ENCODE peak calls at places on chromosomes 16 and 17, in four cellular contexts. U is K562, Q is A549, Y is WTC11. M is an unnamed sample.

GRCh38 chr17:40553694-40554534 is 11.4 kb downstream of the CCR7 start:
- DNase-seq in U (peak; percentile 83), Q (no peak), Y (peak; percentile 7), M (peak; percentile 48)

GRCh38 chr17:17237026-17237799 is at the start of gene FLCN:
- DNase-seq in U (peak; percentile 81), Q (peak; percentile 92), Y (peak; percentile 64), M (peak; percentile 73)

GRCh38 chr17:19347323-19348080 is 15.0 kb downstream of the B9D1 start:
- DNase-seq in Q (no peak), U (no peak), Y (peak; percentile 7), M (no peak)

GRCh38 chr17:76511562-76512365 is 10.5 kb upstream of the RHBDF2 start:
- DNase-seq in U (no peak), Q (no peak), Y (no peak), M (no peak)

GRCh38 chr16:76228546-76229146 is 48.6 kb upstream of the CNTNAP4 start:
- DNase-seq in Y (no peak), U (no peak), Q (no peak), M (no peak)

GRCh38 chr17:76444518-76445311 is 8.2 kb downstream of the UBE2O start:
- DNase-seq in U (no peak), Y (no peak), Q (no peak), M (no peak)

GRCh38 chr16:23837553-23838308 is 1.9 kb downstream of the PRKCB start:
- DNase-seq in U (no peak), Q (no peak), Y (no peak), M (no peak)

GRCh38 chr17:58189436-58190146 is 2.9 kb upstream of the EPX start:
- DNase-seq in U (peak; percentile 26), Y (no peak), Q (peak; percentile 71), M (no peak)

GRCh38 chr17:17096438-17097178 is 54.4 kb downstream of the MPRIP start:
- DNase-seq in U (no peak), Y (no peak), Q (no peak), M (peak; percentile 94)

DNA sequence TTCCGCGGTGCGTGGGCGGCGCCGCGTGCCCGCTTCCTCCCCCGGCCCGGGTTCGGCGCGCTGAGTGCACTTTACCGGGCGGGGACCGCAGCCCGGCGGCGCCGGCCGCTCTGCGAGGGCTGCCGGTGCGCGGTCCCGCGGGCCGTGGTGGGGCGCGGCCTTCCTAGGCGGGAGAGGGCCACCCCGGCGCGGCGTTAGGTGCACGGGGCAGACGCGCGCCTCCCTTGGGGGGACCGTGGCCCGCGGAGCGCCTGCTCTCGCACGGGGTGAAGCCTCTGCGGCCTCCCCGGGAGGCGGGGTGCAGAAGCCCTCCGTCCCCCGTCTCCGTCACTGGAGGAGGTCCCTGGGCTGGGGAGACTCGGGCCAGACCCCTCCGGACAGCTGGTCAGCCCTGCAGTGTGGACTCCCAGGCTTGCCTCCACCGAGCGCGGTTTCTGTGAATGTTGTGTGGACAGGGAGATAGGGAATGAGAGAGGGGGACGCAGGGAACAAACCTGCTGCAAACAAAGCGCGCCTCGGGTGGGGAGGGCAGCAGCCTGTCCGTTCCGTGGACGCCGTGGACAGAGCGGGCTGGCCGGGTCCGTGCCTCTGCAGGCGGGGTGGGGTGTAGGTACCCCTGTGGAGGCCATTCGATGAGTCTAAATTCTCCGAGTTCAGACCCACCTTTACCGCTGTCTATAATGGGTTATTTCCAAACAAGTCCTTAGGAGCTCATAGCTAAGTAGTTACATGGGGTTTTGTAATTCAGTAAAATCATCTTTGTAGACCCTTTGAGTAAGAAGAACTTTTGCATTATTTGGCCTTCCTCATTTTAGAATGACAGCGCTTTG is 721 bp downstream of the TBCD start:
- DNase-seq in U (peak; percentile 67), Y (no peak), Q (peak; percentile 59), M (no peak)
- TF ChIP-seq NR3C1 in U (no peak), Y (no peak), Q (no peak), M (no peak)

DNA sequence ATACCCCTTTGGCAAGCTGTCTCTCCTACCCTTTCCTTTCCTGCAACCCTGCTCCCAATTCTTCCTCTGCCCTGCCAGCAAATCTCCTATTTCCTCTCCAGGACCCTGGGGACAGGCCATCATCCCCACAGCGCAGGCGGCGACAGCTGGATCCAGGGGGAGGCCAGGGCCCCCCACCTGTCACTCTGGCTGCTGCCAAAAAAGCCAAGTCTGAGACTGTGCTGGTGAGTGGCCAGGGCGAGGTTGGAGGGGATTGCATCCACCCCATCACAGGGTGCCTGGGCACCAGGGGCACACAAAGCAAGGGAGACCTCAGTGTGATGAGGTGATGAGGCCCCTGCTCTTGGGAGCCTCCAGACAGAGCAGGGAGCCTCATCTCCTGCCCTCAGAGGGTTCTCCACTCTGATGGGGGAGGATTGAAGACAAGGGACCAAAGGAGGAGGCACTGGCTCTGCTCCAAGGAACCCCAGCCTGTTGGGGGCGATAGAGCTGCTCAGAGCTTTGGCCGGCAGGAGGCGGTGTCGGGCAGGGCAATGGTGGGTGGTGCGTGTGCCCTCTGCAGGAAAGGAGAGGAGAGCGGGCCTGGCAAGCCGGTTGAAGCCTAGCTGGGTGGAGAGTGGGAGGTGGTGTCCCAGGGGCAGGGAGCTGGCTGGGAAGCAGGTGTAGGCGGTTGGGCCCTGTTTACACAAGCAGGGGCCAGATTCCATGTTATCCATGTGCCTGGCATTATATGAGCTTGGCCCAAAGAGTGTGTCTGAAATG is 15.6 kb upstream of the PDK2 start:
- DNase-seq in U (peak; percentile 70), Y (peak; percentile 86), Q (peak; percentile 79), M (peak; percentile 75)
- TF ChIP-seq NR3C1 in U (no peak), Y (no peak), Q (no peak), M (no peak)

GRCh38 chr17:2043785-2044184 is 2.0 kb downstream of the OVCA2 start:
- DNase-seq in U (no peak), Y (no peak), Q (peak; percentile 52), M (no peak)

GRCh38 chr17:2044263-2044894 is 2.6 kb downstream of the OVCA2 start:
- DNase-seq in U (no peak), Q (no peak), Y (no peak), M (no peak)

GRCh38 chr17:2040942-2041560 is 771 bp upstream of the OVCA2 start:
- DNase-seq in Q (no peak), Y (no peak), U (no peak), M (no peak)

GRCh38 chr17:2041561-2042354 is at the start of gene OVCA2:
- DNase-seq in Q (peak; percentile 94), Y (peak; percentile 97), U (peak; percentile 84), M (peak; percentile 80)

GRCh38 chr17:2042355-2042929 is 620 bp downstream of the OVCA2 start:
- DNase-seq in Q (peak; percentile 55), Y (no peak), U (peak; percentile 22), M (no peak)
- TF ChIP-seq NR3C1 in Q (no peak), Y (no peak), U (no peak), M (no peak)

GRCh38 chr17:1399366-1399678 is 700 bp downstream of the YWHAE start:
- DNase-seq in U (no peak), Q (no peak), Y (no peak), M (no peak)
- TF ChIP-seq NR3C1 in U (no peak), Q (no peak), Y (no peak), M (no peak)

GRCh38 chr16:78364501-78364900 is 265.0 kb downstream of the WWOX start:
- DNase-seq in Q (no peak), U (peak; percentile 3), Y (no peak), M (no peak)
- TF ChIP-seq NR3C1 in Q (no peak), U (no peak), Y (no peak), M (no peak)

DNA sequence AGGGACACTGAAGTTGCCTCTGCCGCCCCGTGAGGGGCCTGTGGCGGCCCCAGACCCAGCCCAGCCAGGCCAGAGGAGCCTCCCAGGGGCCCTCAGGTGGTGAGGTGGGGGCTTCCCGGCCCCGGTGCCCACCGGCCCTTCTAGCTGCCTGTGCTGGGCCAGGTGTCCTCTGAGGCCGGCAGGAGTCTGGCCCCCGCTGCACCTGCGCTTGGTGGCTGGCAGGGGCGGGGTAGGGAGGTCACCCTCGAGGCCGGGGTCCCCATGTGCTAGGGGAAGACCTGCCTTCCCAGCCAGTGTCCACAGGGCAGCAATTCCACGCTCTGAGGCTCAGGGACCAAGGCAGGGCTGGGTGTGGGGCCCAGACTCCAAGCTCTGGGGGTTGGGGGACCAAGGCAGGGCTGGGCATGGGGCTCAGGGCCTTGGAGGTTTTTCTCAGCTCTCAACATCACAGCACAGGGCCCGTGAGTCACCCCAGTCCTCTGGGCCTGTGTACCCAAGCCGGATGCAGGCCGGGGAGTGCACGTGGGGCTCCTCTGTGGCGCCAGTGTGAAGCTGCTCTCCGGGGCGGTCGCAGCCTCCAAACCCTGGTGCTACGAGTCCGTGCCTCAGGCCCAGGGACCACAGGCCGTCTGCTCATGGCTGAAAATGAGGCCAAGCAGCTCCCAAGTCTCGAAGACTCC is 1.3 kb upstream of the CCDC154 start:
- DNase-seq in Y (no peak), U (no peak), Q (no peak), M (no peak)
- TF ChIP-seq NR3C1 in Y (no peak), U (no peak), Q (no peak), M (no peak)

DNA sequence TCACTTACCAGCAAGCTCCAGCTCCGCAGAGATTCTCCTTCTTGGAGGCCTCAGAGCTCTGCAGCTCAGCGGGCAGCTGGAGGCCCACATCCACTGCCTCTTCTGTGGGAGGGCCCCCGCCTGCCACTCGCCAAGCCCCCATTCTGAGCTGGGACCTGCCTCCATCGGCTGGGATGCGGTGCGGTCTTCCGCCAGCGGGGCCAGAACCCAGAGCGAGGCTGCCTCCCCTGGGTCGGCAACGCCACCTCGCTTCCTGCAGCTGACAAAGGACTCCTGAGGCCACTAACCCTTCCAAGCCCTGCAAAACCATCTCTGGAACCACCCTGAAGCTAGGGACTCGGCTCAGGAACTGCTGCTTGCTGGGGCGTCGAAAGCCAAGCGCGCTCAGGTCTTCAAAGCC is 174.2 kb downstream of the ENGASE start:
- DNase-seq in U (no peak), Y (no peak), Q (no peak), M (no peak)
- TF ChIP-seq NR3C1 in U (no peak), Y (no peak), Q (no peak), M (no peak)

GRCh38 chr17:44942456-44942855 is 5.1 kb downstream of the KIF18B start:
- DNase-seq in Y (no peak), U (no peak), Q (no peak), M (no peak)
- TF ChIP-seq NR3C1 in Y (no peak), U (no peak), Q (no peak), M (no peak)

GRCh38 chr17:46777943-46778915 is 40.3 kb downstream of the WNT3 start:
- DNase-seq in Y (no peak), U (peak; percentile 67), Q (no peak), M (peak; percentile 53)

GRCh38 chr17:46780003-46780373 is 38.5 kb downstream of the WNT3 start:
- DNase-seq in Y (no peak), Q (no peak), U (no peak), M (no peak)

GRCh38 chr17:46783031-46783593 is 35.4 kb downstream of the WNT3 start:
- DNase-seq in U (no peak), Q (no peak), Y (no peak), M (peak; percentile 58)

GRCh38 chr17:46785696-46786095 is 32.8 kb downstream of the WNT3 start:
- DNase-seq in Y (no peak), Q (no peak), U (peak; percentile 58), M (no peak)

DNA sequence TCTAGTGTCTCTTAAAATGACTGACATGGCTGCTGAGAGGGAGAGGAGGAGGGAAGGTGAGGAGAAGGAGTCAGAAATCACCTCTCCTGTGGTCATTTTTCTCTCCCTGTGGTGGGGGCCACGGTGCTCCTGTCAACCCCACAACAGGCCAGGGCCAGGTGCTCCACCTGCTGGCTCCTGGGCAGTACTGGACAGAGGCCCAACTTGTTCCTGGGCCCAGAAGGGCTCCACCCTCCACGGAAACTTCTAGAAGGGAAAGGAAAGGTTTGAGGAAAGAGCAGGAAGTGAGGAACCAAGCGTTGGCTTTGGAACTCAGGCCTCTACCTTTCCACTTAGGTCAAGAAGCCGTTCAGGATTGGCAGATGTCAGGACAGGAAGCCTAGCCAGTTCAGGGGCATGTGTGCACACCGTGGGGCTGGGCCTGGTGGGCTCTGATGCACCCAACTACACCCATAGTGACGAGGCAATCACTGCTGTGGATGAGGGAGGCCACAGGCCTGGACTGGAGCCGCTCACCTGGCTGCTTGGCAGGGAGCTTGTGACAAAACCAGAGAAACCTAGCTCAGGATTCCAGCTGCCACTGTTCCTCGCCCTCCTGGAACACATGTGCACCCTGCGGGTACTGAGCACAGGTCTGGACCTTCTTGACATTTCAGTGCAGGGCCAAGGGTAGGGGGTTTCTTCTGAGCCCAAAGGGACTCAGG is 36.1 kb downstream of the WNT3 start:
- DNase-seq in U (peak; percentile 79), Q (peak; percentile 74), Y (peak; percentile 75), M (peak; percentile 62)
- TF ChIP-seq NR3C1 in U (no peak), Q (no peak), Y (no peak), M (no peak)

M was measured in HepG2.